ENCODE peak calls at places on chromosome 9, in four cellular contexts. T, R, Y and S are unnamed samples.

GRCh38 chr9:113650207-113651131 is 186.9 kb downstream of the RGS3 start:
- DNase-seq in T (no peak), R (no peak), Y (no peak), S (peak; percentile 94)

GRCh38 chr9:98142925-98143481 is 24.0 kb upstream of the TRIM14 start:
- DNase-seq in T (no peak), R (no peak), Y (no peak), S (no peak)

GRCh38 chr9:115604831-115605483 is 487.0 kb upstream of the TNC start:
- DNase-seq in T (no peak), R (no peak), Y (no peak), S (no peak)

GRCh38 chr9:89647366-89648128 is 42.7 kb downstream of the GADD45G start:
- DNase-seq in T (no peak), R (no peak), Y (no peak), S (no peak)

GRCh38 chr9:115115117-115115880 is 2.7 kb downstream of the TNC start:
- DNase-seq in T (no peak), R (no peak), Y (no peak), S (no peak)

GRCh38 chr9:13268469-13268868 is 11.0 kb downstream of the MPDZ start:
- DNase-seq in T (no peak), R (no peak), Y (peak; percentile 9), S (no peak)

GRCh38 chr9:100459963-100460362 is 13.0 kb upstream of the TMEFF1 start:
- DNase-seq in T (no peak), R (no peak), Y (no peak), S (no peak)

GRCh38 chr9:6758418-6759113 is 793 bp downstream of the KDM4C start:
- DNase-seq in T (no peak), R (no peak), Y (no peak), S (peak; percentile 49)

GRCh38 chr9:134209731-134210311 is 45.5 kb upstream of the RNU6ATAC start:
- DNase-seq in T (no peak), R (no peak), Y (no peak), S (no peak)

GRCh38 chr9:129624168-129624759 is 1.7 kb upstream of the NTMT1 start:
- DNase-seq in T (no peak), R (no peak), Y (peak; percentile 59), S (peak; percentile 46)
- TF ChIP-seq CBX5 in T (no peak), R (no peak), Y (no peak), S (no peak)

DNA sequence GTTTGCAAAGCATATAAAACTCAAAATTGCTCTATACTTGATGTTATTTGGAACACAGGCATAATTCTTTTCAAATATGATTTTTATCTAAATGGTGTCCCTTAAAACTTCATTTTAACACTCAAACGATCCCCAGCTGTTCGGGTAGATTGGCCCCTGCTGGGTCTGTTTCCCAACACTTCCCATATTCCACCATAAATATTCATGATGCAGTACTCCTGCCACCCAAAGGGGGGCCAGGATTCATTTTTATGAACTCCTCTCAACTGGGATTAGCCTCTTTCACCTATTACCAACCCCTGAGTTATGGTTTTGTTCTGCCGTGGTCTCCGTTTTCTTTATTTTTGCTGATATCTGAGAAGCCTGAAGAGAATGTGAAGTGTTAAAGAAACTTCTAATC is 383.9 kb downstream of the DMRT2 start:
- DNase-seq in T (no peak), R (no peak), Y (peak; percentile 8), S (no peak)
- TF ChIP-seq CBX5 in T (no peak), R (no peak), Y (no peak), S (no peak)

GRCh38 chr9:87675906-87676515 is 49.9 kb upstream of the CTSL start:
- DNase-seq in T (no peak), R (no peak), Y (no peak), S (no peak)

GRCh38 chr9:87681271-87682061 is 44.5 kb upstream of the CTSL start:
- DNase-seq in T (no peak), R (no peak), Y (no peak), S (no peak)

GRCh38 chr9:87676976-87677775 is 48.7 kb upstream of the CTSL start:
- DNase-seq in T (no peak), R (no peak), Y (no peak), S (no peak)

GRCh38 chr9:87677776-87678587 is 47.9 kb upstream of the CTSL start:
- DNase-seq in T (no peak), R (no peak), Y (no peak), S (no peak)

GRCh38 chr9:87678650-87679355 is 47.1 kb upstream of the CTSL start:
- DNase-seq in T (no peak), R (no peak), Y (peak; percentile 54), S (peak; percentile 64)
- TF ChIP-seq CBX5 in T (no peak), R (no peak), Y (no peak), S (no peak)

DNA sequence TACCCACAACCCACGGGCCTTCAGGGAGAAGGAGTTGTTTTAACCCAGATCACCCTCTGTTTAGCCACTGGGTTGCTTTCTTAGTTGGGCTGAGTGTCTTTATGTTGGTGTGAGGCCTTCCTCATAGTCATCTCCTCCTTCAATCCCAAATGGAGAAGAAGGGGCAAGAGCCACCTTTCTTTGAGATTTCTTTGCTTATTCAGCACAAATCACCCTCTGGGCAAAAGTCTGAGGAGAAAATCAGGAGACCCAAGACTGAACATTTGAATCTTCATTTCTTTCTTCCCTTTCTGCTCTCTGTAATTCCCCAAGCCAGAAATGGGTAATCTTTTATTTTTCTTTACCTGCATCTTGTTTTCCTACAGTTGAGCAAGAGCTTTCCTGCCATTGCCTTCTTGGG is 329.0 kb downstream of the TLE4 start:
- DNase-seq in T (no peak), R (no peak), Y (no peak), S (no peak)
- TF ChIP-seq CBX5 in T (no peak), R (no peak), Y (no peak), S (no peak)

GRCh38 chr9:136903041-136903554 is 16.8 kb downstream of the TRAF2 start:
- DNase-seq in T (no peak), R (no peak), Y (no peak), S (no peak)

GRCh38 chr9:136900556-136900955 is 14.2 kb downstream of the TRAF2 start:
- DNase-seq in T (no peak), R (no peak), Y (no peak), S (no peak)

GRCh38 chr9:136902259-136902821 is 16.0 kb downstream of the TRAF2 start:
- DNase-seq in T (peak; percentile 66), R (no peak), Y (no peak), S (no peak)

GRCh38 chr9:136900988-136901515 is 14.7 kb downstream of the TRAF2 start:
- DNase-seq in T (no peak), R (no peak), Y (no peak), S (no peak)

DNA sequence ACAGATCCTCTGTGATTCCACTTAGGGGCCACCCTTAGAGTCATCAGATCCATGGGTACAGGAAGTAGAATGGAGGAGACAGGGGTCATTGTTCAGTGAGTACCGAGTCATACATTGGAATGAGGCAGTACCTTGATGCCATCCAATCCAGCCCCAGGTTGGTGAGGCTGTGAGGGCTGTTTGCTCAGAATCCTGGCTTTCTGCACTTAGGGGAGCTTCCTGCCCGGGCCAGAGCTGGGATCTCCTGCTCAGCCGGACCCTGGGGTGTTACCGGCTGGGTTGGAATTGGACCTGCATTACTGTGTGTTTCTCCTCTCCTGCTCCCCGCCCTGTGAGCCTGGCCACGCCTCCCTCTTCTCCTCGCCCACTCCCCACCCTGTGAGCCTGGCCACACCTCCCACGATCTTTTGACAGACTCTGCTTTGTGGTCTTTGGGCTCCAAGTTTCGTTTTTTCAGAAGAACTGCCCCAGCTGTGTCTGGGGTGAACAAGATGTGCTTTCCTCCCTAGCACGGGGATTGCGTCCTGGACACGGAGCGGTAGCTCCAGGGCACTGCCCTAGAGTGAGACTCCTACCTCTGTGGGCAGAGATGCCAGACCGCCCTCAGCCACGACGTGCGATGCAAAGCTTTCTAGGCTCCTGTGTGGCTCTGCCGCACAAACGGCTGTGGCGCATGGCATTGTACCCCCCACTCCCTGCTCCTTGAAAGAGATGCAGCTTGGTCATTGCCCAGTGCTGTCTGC is 15.4 kb downstream of the TRAF2 start:
- DNase-seq in T (peak; percentile 83), R (no peak), Y (no peak), S (peak; percentile 88)
- TF ChIP-seq CBX5 in T (no peak), R (no peak), Y (no peak), S (no peak)